ENCODE peak calls at places on chromosomes 3 and 15, in four cellular contexts. W is neural crest cell, S is B cell, F is Peyer's patch. T is an unnamed sample.

GRCh38 chr3:30597131-30597768 is 9.2 kb upstream of the TGFBR2 start:
- DNase-seq in F (no peak), S (no peak), W (no peak), T (no peak)

GRCh38 chr3:130699765-130700164 is 46.9 kb downstream of the PIK3R4 start:
- DNase-seq in S (no peak), F (no peak), W (no peak), T (peak)

GRCh38 chr3:160643994-160644393 is 33.0 kb upstream of the ARL14 start:
- DNase-seq in F (no peak), S (no peak), W (no peak), T (no peak)

GRCh38 chr3:51024765-51025681 is 350.3 kb downstream of the DOCK3 start:
- DNase-seq in F (peak), S (peak), W (no peak), T (no peak)

GRCh38 chr3:107264888-107265287 is 112.4 kb upstream of the CCDC54 start:
- DNase-seq in W (no peak), F (no peak), S (no peak), T (no peak)

GRCh38 chr15:79948095-79948695 is 22.8 kb downstream of the BCL2A1 start:
- DNase-seq in W (no peak), S (no peak), F (no peak), T (no peak)

GRCh38 chr15:95087253-95087609 is 855.9 kb downstream of the MCTP2 start:
- DNase-seq in S (no peak), F (no peak), W (no peak), T (no peak)

GRCh38 chr3:101873619-101874018 is 24.3 kb downstream of the NFKBIZ start:
- DNase-seq in S (no peak), F (no peak), W (no peak), T (no peak)

GRCh38 chr3:23629181-23629893 is 176.4 kb upstream of the UBE2E1 start:
- DNase-seq in F (no peak), W (no peak), S (no peak), T (no peak)

GRCh38 chr15:48966595-48967301 is 3.0 kb upstream of the SHC4 start:
- DNase-seq in W (no peak), F (no peak), S (no peak), T (peak)

GRCh38 chr3:9951962-9952805 is at the start of gene PRRT3:
- DNase-seq in W (peak), S (peak), F (peak), T (peak)

GRCh38 chr3:13352621-13353131 is 67.4 kb downstream of the NUP210 start:
- DNase-seq in W (no peak), S (no peak), F (no peak), T (no peak)

GRCh38 chr15:36966704-36967103 is 133.6 kb downstream of the MEIS2 start:
- DNase-seq in F (no peak), S (no peak), W (no peak), T (no peak)

GRCh38 chr3:117068301-117068700 is 358.7 kb downstream of the TUSC7 start:
- DNase-seq in W (no peak), S (no peak), F (no peak), T (no peak)

GRCh38 chr3:96977671-96978070 is 163.3 kb downstream of the EPHA6 start:
- DNase-seq in S (no peak), F (no peak), W (no peak), T (no peak)

GRCh38 chr3:65617787-65618186 is 420.9 kb downstream of the MAGI1 start:
- DNase-seq in W (no peak), F (no peak), S (no peak), T (no peak)

GRCh38 chr15:58396181-58396580 is 35.6 kb upstream of the LIPC start:
- DNase-seq in S (no peak), F (no peak), W (no peak), T (no peak)

GRCh38 chr15:48084759-48085420 is 35.9 kb upstream of the SLC24A5 start:
- DNase-seq in W (no peak), F (no peak), S (no peak), T (peak)

GRCh38 chr3:149377408-149378111 is at the start of gene TM4SF1:
- DNase-seq in F (no peak), W (no peak), S (no peak), T (no peak)

GRCh38 chr15:49255966-49256759 is 86.1 kb downstream of the GALK2 start:
- DNase-seq in S (no peak), F (no peak), W (no peak), T (no peak)

GRCh38 chr3:15154326-15154725 is 51.7 kb upstream of the CAPN7 start:
- DNase-seq in F (no peak), S (no peak), W (no peak), T (no peak)

GRCh38 chr3:58532794-58533220 is 4.2 kb downstream of the ACOX2 start:
- DNase-seq in S (peak), F (peak), W (peak), T (peak)

GRCh38 chr3:25429960-25430941 is 2.2 kb downstream of the RARB start:
- DNase-seq in F (no peak), W (no peak), S (no peak), T (no peak)

GRCh38 chr3:188049890-188050530 is 103.9 kb upstream of the LPP start:
- DNase-seq in W (no peak), S (peak), F (peak), T (no peak)

GRCh38 chr3:50567386-50568182 is at the start of gene C3orf18:
- DNase-seq in S (peak), F (peak), W (peak), T (peak)

GRCh38 chr3:5138214-5138981 is 16.3 kb downstream of the ARL8B start:
- DNase-seq in S (no peak), F (no peak), W (no peak), T (no peak)

GRCh38 chr15:94126999-94127398 is 104.4 kb upstream of the MCTP2 start:
- DNase-seq in F (no peak), W (no peak), S (no peak), T (no peak)

GRCh38 chr3:14906355-14906960 is 40.9 kb upstream of the NR2C2 start:
- DNase-seq in S (no peak), F (no peak), W (no peak), T (no peak)

GRCh38 chr3:194407423-194407822 is 8.4 kb upstream of the GP5 start:
- DNase-seq in S (no peak), W (no peak), F (no peak), T (no peak)

GRCh38 chr3:117303446-117303845 is 593.9 kb downstream of the TUSC7 start:
- DNase-seq in W (no peak), S (no peak), F (no peak), T (no peak)

GRCh38 chr3:99248913-99249312 is 347.4 kb upstream of the DCBLD2 start:
- DNase-seq in S (no peak), W (no peak), F (no peak), T (no peak)

GRCh38 chr3:194606163-194606562 is 27.1 kb downstream of the TMEM44 start:
- DNase-seq in S (no peak), W (no peak), F (no peak), T (no peak)

GRCh38 chr3:13963137-13963886 is 83.4 kb upstream of the WNT7A start:
- DNase-seq in W (no peak), F (no peak), S (no peak), T (no peak)

GRCh38 chr3:40109641-40110490 is 199.6 kb upstream of the EIF1B start:
- DNase-seq in S (no peak), F (no peak), W (no peak), T (no peak)

GRCh38 chr3:26437678-26438077 is 184.9 kb upstream of the LRRC3B start:
- DNase-seq in F (no peak), W (no peak), S (no peak), T (no peak)

GRCh38 chr3:53089511-53089910 is 40.7 kb downstream of the RFT1 start:
- DNase-seq in W (no peak), F (no peak), S (no peak), T (no peak)

GRCh38 chr3:139109271-139109670 is 64.6 kb upstream of the PRR23C start:
- DNase-seq in F (no peak), W (no peak), S (no peak), T (no peak)

GRCh38 chr3:141605883-141606282 is 119.1 kb downstream of the RASA2 start:
- DNase-seq in S (no peak), W (no peak), F (no peak), T (no peak)

GRCh38 chr15:58165661-58166060 is 27.5 kb downstream of the AQP9 start:
- DNase-seq in S (no peak), W (no peak), F (no peak), T (no peak)

DNA sequence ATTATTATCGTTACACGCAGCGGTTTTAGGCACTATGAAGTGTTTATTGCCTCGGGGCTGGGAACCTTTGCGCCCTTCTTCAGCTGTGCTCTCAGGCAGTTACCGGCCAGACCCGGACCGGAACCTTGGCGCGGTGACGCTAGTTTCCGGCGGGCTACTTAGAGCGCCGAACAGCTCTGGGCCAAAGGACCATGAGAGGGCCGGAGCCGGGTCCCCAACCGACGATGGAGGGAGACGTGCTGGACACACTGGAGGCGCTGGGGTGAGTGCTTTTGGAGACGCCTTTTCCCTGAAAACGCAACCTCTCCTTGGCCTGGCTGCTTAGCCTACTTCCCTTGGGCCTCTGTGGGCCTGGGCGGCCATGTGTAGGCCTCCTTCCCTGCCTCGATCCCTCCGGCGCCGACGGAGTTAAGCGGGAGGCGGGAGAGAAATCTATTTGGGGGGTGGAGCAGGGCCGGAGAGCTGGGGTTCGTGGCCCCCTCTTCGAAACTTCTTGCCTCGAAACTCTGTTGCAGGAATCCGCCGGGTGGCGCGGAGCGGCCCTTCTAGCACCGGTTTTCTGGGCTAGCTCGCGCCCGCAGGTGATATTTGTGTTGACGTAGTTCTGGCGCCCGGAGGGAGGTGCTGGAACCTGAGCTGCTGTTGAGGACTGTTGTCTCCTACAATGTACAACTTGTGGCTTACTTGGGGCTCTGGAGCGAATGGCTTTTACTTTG is at the start of gene FAM98B:
- DNase-seq in W (peak), S (peak), F (peak), T (peak)
- TF ChIP-seq CTCF in W (peak), S (peak), F (peak), T (no peak)

DNA sequence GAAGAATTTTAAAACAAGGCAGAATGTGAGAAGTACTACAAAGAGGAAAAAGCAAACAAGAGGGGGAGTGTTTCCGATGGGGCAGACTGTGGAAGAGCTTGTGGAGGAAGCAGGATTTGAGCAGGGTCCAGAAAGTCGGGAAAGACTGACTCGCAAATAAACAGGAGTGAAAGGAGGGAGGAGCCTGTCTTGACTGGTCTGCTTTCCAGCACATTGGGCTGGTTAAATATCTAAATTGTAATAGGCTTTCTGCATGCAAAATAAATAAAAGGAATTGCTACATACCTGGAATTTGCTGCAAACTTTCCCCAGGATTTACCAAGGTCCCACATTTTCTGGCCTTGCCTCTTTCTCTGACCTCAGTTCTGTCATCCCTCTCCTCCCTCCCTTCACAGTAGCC is 132.0 kb downstream of the RORA start:
- DNase-seq in S (no peak), F (no peak), W (no peak), T (no peak)
- TF ChIP-seq CTCF in S (no peak), F (no peak), W (no peak), T (no peak)

DNA sequence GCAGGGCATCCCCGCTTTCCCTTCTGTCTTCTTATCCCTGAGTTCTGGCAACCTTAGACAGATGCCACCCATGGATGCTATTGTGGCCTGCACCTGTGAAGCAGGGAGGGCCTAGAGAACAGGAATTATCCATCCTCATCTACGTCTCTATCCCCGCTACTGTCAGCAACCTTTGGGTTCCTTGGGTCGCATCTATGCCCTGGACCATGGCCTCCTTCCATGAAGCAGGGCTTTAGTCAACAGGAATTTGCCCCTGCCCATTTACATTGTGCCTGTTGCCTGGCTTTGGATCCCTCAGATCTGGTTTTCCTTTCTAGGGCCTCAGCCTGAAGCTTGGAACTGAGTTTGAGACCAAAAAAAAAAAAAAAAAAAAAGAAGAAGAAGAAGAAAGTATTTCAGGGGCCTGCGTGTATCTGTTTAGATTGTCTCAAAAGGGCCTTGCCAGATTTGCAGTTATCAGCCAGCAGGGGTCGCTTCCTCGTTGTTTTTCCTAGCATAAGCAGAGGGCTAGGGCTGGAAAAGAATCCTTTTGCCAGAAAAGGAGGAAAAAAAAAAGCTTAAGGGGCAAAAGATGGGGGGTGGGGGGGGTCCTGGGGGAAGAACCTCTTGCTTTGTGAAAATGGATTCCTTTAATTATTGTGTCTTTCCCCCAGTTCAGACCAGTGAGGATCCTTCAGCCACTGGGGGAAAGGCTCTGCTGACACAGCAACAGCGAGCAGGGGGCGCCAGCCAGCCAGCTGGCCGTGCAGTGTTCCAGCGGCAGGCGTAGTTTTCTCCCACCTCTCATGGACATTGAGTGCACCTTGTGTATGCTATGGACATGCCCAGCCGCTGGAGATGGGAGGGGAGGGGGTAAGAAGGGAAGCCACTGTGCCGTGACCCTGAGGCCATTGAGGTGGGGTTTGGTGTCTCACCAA is 65.7 kb upstream of the ALDH1L1 start:
- DNase-seq in F (peak), W (peak), S (no peak), T (peak)
- TF ChIP-seq CTCF in F (peak), W (peak), S (no peak), T (peak)

GRCh38 chr15:85485956-85486567 is 105.7 kb downstream of the AKAP13 start:
- DNase-seq in S (peak), F (peak), W (peak), T (peak)
- TF ChIP-seq CTCF in S (peak), F (peak), W (peak), T (peak)

DNA sequence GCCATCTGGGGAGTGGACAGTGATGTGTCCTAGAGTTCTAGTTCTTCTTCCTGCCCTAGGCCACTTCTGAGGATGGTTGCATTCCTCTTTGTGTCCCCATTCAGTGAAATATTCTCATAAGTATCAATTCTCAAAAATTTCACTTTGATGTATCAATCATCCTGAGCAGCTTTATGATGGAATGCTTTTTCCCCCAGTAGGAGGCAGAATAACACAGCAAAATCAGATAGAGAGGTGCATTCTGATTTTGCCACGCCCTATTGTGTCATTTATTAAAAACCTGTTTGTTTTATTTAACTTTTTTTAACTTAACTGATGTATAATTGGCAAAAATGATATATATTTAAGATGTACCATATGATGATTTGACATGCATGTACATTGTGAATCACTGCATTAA is 656.0 kb upstream of the GRM7 start:
- DNase-seq in W (no peak), S (peak), F (no peak), T (no peak)
- TF ChIP-seq CTCF in W (peak), S (peak), F (no peak), T (peak)

GRCh38 chr3:115436767-115437301 is 186.5 kb upstream of the GAP43 start:
- DNase-seq in F (no peak), S (no peak), W (no peak), T (no peak)
- TF ChIP-seq CTCF in F (no peak), S (no peak), W (no peak), T (no peak)

GRCh38 chr3:114299421-114299820 is 5.6 kb downstream of the TIGIT start:
- DNase-seq in S (peak), F (no peak), W (peak), T (no peak)
- TF ChIP-seq CTCF in S (peak), F (no peak), W (peak), T (peak)

DNA sequence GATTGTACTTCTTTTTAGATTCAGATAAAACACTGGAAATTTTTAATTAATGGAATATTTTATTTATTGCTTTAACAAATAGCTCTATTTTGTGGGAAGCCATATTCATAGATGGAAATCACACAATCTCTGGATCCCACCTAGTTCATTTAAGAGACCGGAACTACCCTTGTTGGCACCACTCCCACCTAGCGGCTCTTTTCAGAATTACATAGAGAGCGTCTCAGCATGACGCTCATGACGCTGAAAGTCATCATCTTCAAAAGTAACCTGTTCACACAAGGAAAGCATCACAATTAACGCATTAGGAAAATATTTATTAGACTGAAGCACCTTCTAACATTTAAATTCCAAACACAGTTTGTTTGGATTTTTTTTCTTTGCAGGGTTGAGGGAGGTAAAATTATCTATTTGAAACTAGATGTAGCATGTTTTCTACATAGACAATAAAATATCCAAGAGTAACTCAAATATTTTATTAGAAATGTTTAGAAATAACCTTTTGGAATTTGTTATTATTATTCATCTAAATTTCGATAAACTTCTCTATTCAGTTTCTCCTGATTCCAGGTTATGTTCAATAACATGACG is 214.9 kb upstream of the ARRDC4 start:
- DNase-seq in F (peak), W (peak), S (peak), T (peak)
- TF ChIP-seq CTCF in F (peak), W (peak), S (peak), T (peak)

DNA sequence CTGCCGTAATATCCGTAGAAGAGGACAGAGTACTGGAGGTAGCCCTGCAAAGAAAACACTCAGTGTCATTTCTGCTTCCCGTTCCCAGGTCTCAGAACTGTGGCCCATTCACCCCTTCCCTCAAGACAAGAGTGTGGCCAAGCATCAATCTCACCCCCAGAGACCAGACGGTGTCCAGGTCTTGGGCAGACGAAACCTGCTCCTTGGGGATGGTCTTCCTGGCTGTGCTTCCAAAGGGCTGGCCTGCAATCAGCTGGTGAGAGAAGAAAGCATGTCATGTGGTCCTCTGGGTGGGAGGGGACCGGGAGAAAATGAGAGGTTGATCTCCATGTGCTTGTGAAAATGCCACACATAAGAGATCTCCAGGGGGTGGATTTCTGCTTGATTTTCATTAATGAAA is 15.8 kb downstream of the TMC3 start:
- DNase-seq in W (no peak), S (no peak), F (no peak), T (no peak)
- TF ChIP-seq CTCF in W (no peak), S (no peak), F (no peak), T (no peak)